ENCODE peak calls at places on chromosomes 4 and X, in seven cellular contexts. Q is K562, S is HepG2, R is GM12891, G is SK-N-SH, J is GM12878, N is H1. L is an unnamed sample.

GRCh38 chr4:168859888-168860694 is 150.0 kb downstream of the CBR4 start:
- DNase-seq in Q (no peak), S (no peak), R (no peak), G (no peak), J (peak), N (no peak), L (no peak)

GRCh38 chrX:30713061-30713525 is 59.9 kb downstream of the GK start:
- DNase-seq in Q (peak), S (peak), R (peak), G (peak), J (peak), N (peak), L (peak)

GRCh38 chrX:45515262-45516215 is 314.9 kb upstream of the DIPK2B start:
- DNase-seq in Q (peak), S (peak), R (no peak), G (peak), J (no peak), N (no peak), L (no peak)

GRCh38 chrX:13482764-13483552 is 86.4 kb upstream of the EGFL6 start:
- DNase-seq in Q (no peak), S (no peak), R (no peak), G (no peak), J (no peak), N (no peak), L (no peak)

GRCh38 chr4:83660578-83660977 is 124.7 kb downstream of the GPAT3 start:
- DNase-seq in Q (no peak), S (no peak), R (no peak), G (no peak), J (no peak), N (no peak), L (no peak)

GRCh38 chrX:9493936-9494335 is 29.1 kb downstream of the TBL1X start:
- DNase-seq in Q (no peak), S (no peak), R (no peak), G (no peak), J (no peak), N (no peak), L (no peak)

GRCh38 chr4:177119021-177119461 is 190.6 kb upstream of the NEIL3 start:
- DNase-seq in Q (no peak), S (no peak), R (no peak), G (no peak), J (no peak), N (no peak), L (no peak)

GRCh38 chrX:39473812-39474211 is 623.9 kb downstream of the BCOR start:
- DNase-seq in Q (no peak), S (no peak), R (no peak), G (no peak), J (no peak), N (no peak), L (no peak)

GRCh38 chr4:142272452-142272851 is 573.6 kb downstream of the INPP4B start:
- DNase-seq in Q (no peak), S (no peak), R (no peak), G (no peak), J (no peak), N (no peak), L (no peak)

GRCh38 chr4:138759508-138759907 is 256.1 kb upstream of the NOCT start:
- DNase-seq in Q (no peak), S (no peak), R (no peak), G (no peak), J (no peak), N (no peak), L (no peak)

GRCh38 chrX:126847143-126847542 is 27.6 kb downstream of the PRR32 start:
- DNase-seq in Q (no peak), S (no peak), R (no peak), G (no peak), J (no peak), N (no peak), L (no peak)

GRCh38 chr4:31620476-31620875 is 900.3 kb downstream of the PCDH7 start:
- DNase-seq in Q (no peak), S (no peak), R (no peak), G (no peak), J (no peak), N (no peak), L (no peak)

GRCh38 chr4:180827193-180827592 is 1416.0 kb upstream of the TENM3 start:
- DNase-seq in Q (no peak), S (peak), R (no peak), G (no peak), J (no peak), N (no peak), L (no peak)

GRCh38 chr4:18847276-18847890 is 825.8 kb upstream of the LCORL start:
- DNase-seq in Q (no peak), S (no peak), R (no peak), G (no peak), J (no peak), N (no peak), L (no peak)

GRCh38 chr4:646460-646859 is 21.1 kb downstream of the PDE6B start:
- DNase-seq in Q (peak), S (no peak), R (no peak), G (no peak), J (no peak), N (no peak), L (no peak)

GRCh38 chrX:152904151-152905080 is 6.5 kb downstream of the ZNF185 start:
- DNase-seq in Q (peak), S (no peak), R (peak), G (peak), J (no peak), N (peak), L (peak)

GRCh38 chrX:29662759-29663503 is 552.4 kb upstream of the MAGEB2 start:
- DNase-seq in Q (peak), S (peak), R (no peak), G (no peak), J (peak), N (no peak), L (no peak)

GRCh38 chr4:73864365-73864764 is 4.8 kb upstream of the CXCL1 start:
- DNase-seq in Q (peak), S (peak), R (no peak), G (no peak), J (no peak), N (no peak), L (no peak)

GRCh38 chrX:50206753-50207152 is 2.2 kb downstream of the CCNB3 start:
- DNase-seq in Q (no peak), S (no peak), R (no peak), G (no peak), J (no peak), N (no peak), L (no peak)

GRCh38 chr4:142567620-142568451 is 278.3 kb downstream of the INPP4B start:
- DNase-seq in Q (no peak), S (no peak), R (no peak), G (no peak), J (peak), N (no peak), L (no peak)

GRCh38 chrX:103155201-103155600 is 59.7 kb upstream of the BEX4 start:
- DNase-seq in Q (no peak), S (no peak), R (no peak), G (no peak), J (no peak), N (no peak), L (no peak)

GRCh38 chr4:74097161-74097560 is 1.8 kb downstream of the CXCL2 start:
- DNase-seq in Q (no peak), S (no peak), R (no peak), G (no peak), J (no peak), N (no peak), L (no peak)

GRCh38 chr4:160848901-160849735 is 1314.7 kb downstream of the FSTL5 start:
- DNase-seq in Q (no peak), S (no peak), R (no peak), G (no peak), J (no peak), N (no peak), L (no peak)

GRCh38 chrX:97189668-97190067 is 306.0 kb downstream of the RPA4 start:
- DNase-seq in Q (no peak), S (no peak), R (no peak), G (no peak), J (no peak), N (no peak), L (no peak)

GRCh38 chrX:131746491-131746968 is 202.7 kb downstream of the OR13H1 start:
- DNase-seq in Q (peak), S (no peak), R (no peak), G (peak), J (peak), N (no peak), L (no peak)

GRCh38 chr4:13921805-13922204 is 294.3 kb upstream of the BOD1L1 start:
- DNase-seq in Q (no peak), S (peak), R (no peak), G (no peak), J (no peak), N (no peak), L (no peak)

GRCh38 chrX:153702350-153703035 is 14.8 kb downstream of the SLC6A8 start:
- DNase-seq in Q (no peak), S (no peak), R (no peak), G (no peak), J (no peak), N (no peak), L (no peak)

GRCh38 chr4:98448923-98449322 is 187.7 kb downstream of the RAP1GDS1 start:
- DNase-seq in Q (no peak), S (no peak), R (no peak), G (no peak), J (no peak), N (no peak), L (no peak)

GRCh38 chr4:5125326-5125725 is 74.0 kb downstream of the STK32B start:
- DNase-seq in Q (no peak), S (no peak), R (no peak), G (no peak), J (no peak), N (no peak), L (no peak)
- TF ChIP-seq TAF1 in Q (no peak), S (no peak), R (no peak), G (no peak), J (no peak), N (no peak), L (no peak)

GRCh38 chr4:116512552-116512951 is 572.8 kb downstream of the TRAM1L1 start:
- DNase-seq in Q (no peak), S (no peak), R (no peak), G (no peak), J (no peak), N (no peak), L (no peak)
- TF ChIP-seq TAF1 in Q (no peak), S (no peak), R (no peak), G (no peak), J (no peak), N (no peak), L (no peak)

GRCh38 chr4:78560296-78560963 is 8.9 kb downstream of the ANXA3 start:
- DNase-seq in Q (peak), S (no peak), R (no peak), G (no peak), J (no peak), N (no peak), L (no peak)
- TF ChIP-seq TAF1 in Q (no peak), S (no peak), R (no peak), G (no peak), J (no peak), N (no peak), L (no peak)

DNA sequence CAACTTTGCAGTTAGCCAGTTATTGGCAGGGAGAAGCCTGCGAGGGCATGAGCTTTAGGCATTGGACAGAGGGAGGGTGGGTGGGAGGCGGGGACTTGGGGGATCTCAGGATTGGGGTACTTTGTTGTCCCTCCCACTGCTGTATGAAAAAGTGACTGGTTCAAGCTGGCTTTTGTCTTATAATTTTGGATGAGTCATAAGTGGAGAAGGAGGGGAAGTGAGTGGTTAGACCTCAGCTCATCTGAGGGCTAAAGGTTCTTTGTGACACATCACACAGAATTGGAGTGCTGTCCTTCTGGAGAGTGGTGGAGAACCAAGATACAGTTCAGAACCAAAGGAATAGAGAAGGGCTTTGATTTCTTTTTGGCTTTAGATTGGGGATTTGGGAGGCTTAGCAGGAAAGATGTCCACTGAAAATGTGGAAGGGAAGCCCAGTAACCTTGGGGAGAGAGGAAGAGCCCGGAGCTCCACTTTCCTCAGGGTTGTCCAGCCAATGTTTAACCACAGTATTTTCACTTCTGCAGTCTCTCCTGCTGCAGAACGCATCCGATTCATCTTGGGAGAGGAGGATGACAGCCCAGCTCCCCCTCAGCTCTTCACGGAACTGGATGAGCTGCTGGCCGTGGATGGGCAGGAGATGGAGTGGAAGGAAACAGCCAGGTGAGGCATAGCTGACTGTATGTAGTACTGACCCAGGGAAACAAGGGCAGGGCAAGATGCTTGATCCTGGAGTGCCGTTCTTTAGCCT is at the start of gene SLC4A4:
- DNase-seq in Q (peak), S (no peak), R (peak), G (no peak), J (peak), N (no peak), L (peak)
- TF ChIP-seq TAF1 in Q (no peak), S (no peak), R (no peak), G (no peak), J (no peak), N (no peak), L (no peak)

DNA sequence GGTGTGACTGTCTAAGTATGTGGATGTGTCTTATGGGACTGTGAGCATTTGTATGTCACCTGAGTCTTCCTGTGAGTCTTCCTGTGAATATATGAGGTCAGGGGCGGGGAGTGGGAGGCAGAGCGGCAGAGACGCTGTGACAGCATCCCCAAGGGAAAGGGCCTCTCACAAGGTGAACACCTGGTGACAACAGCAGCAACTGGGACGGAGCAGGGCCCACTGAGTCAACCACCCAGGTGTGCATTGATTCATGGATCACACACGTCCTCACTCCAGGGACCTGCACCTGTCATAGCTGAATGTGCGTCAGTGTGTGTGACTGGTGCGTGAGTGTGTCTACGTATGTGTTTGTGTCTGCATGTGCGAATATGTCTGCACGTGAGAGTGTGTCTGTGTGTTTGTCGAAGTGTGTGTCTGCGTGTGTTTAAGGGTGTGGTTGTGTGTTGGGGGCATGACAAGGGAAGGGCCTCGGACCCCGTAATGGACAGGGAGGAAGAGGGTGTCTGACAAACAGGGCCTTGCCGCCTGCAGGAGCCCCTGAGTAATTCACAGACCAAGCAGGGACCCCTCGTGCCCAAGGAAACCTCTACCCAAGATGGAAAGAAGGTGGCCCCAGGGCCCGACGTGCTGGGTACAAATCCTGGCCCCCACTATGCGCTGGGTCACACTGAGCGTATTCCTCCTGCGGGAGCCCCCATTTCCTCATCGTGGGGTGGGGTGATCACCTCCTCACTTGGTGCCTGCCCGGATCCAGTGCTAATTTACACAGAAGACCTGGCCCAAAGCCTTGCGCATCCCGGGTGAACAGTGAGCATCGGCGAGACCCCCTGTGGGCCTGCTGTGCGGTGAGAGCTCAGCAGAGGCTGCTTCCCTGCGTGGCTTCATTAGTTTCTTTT is 76.7 kb downstream of the ABLIM2 start:
- DNase-seq in Q (no peak), S (no peak), R (no peak), G (no peak), J (no peak), N (no peak), L (no peak)
- TF ChIP-seq TAF1 in Q (no peak), S (no peak), R (no peak), G (no peak), J (no peak), N (no peak), L (no peak)

GRCh38 chr4:124044330-124044729 is 647.7 kb downstream of the SPRY1 start:
- DNase-seq in Q (no peak), S (no peak), R (no peak), G (no peak), J (no peak), N (no peak), L (no peak)

GRCh38 chr4:124044867-124045266 is 648.3 kb downstream of the SPRY1 start:
- DNase-seq in Q (no peak), S (peak), R (no peak), G (no peak), J (no peak), N (no peak), L (no peak)
- TF ChIP-seq TAF1 in Q (no peak), S (no peak), R (no peak), G (no peak), J (no peak), N (no peak), L (no peak)

GRCh38 chr4:105686571-105686970 is 21.9 kb downstream of the INTS12 start:
- DNase-seq in Q (no peak), S (no peak), R (no peak), G (no peak), J (no peak), N (no peak), L (no peak)

GRCh38 chr4:105679186-105679585 is 29.3 kb downstream of the INTS12 start:
- DNase-seq in Q (no peak), S (no peak), R (no peak), G (no peak), J (no peak), N (no peak), L (no peak)

GRCh38 chr4:105677689-105678088 is 30.8 kb downstream of the INTS12 start:
- DNase-seq in Q (no peak), S (no peak), R (no peak), G (no peak), J (no peak), N (no peak), L (no peak)

DNA sequence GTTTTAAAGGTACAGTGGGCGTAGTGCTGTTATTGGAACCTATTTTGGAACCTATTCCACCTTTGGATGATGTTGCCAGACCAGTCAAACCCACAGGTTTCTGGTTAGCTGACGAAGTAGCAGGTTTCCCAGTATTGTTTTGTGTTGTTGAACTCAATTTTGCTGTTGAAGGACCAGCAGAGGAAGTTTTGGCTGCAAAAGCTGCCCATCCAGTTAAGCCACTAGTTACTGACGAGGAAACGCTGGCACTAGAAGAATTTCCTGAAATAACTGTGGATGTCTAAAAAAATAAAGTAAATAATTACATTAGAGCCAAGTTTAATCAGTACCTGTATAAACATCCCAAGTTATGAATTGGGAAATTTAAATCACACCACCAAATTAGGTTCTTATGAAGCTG is 25.5 kb downstream of the INTS12 start:
- DNase-seq in Q (no peak), S (no peak), R (no peak), G (no peak), J (no peak), N (no peak), L (no peak)
- TF ChIP-seq TAF1 in Q (no peak), S (no peak), R (no peak), G (no peak), J (no peak), N (no peak), L (no peak)

GRCh38 chrX:16807548-16807947 is 21.3 kb downstream of the TXLNG start:
- DNase-seq in Q (no peak), S (no peak), R (no peak), G (peak), J (no peak), N (no peak), L (no peak)
- TF ChIP-seq TAF1 in Q (no peak), S (no peak), R (no peak), G (no peak), J (no peak), N (no peak), L (no peak)

GRCh38 chr4:76850010-76850441 is 47.9 kb downstream of the SOWAHB start:
- DNase-seq in Q (no peak), S (peak), R (no peak), G (no peak), J (no peak), N (no peak), L (no peak)

GRCh38 chr4:76854858-76855257 is 43.1 kb downstream of the SOWAHB start:
- DNase-seq in Q (no peak), S (no peak), R (no peak), G (no peak), J (no peak), N (no peak), L (no peak)

GRCh38 chr4:76857010-76857409 is 40.9 kb downstream of the SOWAHB start:
- DNase-seq in Q (no peak), S (no peak), R (no peak), G (no peak), J (no peak), N (no peak), L (no peak)

GRCh38 chr4:76856183-76856969 is 41.6 kb downstream of the SOWAHB start:
- DNase-seq in Q (no peak), S (peak), R (no peak), G (no peak), J (no peak), N (no peak), L (no peak)

GRCh38 chr4:76851375-76851774 is 46.6 kb downstream of the SOWAHB start:
- DNase-seq in Q (no peak), S (no peak), R (no peak), G (no peak), J (no peak), N (no peak), L (no peak)
- TF ChIP-seq TAF1 in Q (no peak), S (no peak), R (no peak), G (no peak), J (no peak), N (no peak), L (no peak)

L was measured in GM12892.